ENCODE peak calls at places on chromosomes 13 and 19, in seven cellular contexts. R is IMR-90, P is HepG2, Q is HCT116, O is body of pancreas, G is right lobe of liver, V is gastrocnemius medialis. Z is an unnamed sample.

GRCh38 chr13:90545070-90545840 is 802.2 kb upstream of the MIR17HG start:
- ATAC-seq in R (no peak), P (no peak), Q (no peak), O (no peak), G (no peak), V (no peak), Z (no peak)

GRCh38 chr13:109748677-109749076 is 37.7 kb downstream of the IRS2 start:
- ATAC-seq in R (no peak), P (no peak), Q (no peak), O (no peak), G (no peak), V (no peak), Z (no peak)

GRCh38 chr19:38735257-38735686 is 9.0 kb downstream of the CAPN12 start:
- ATAC-seq in R (no peak), P (peak; percentile 5), Q (peak; percentile 10), O (no peak), G (no peak), V (no peak), Z (no peak)

GRCh38 chr19:43754312-43754561 is 525 bp downstream of the SMG9 start:
- ATAC-seq in R (no peak), P (no peak), Q (no peak), O (no peak), G (no peak), V (no peak), Z (no peak)

GRCh38 chr13:112897603-112897955 is 71.4 kb upstream of the MCF2L start:
- ATAC-seq in R (no peak), P (no peak), Q (no peak), O (no peak), G (no peak), V (no peak), Z (no peak)

GRCh38 chr13:25908390-25908789 is 143.4 kb downstream of the SHISA2 start:
- ATAC-seq in R (no peak), P (no peak), Q (no peak), O (no peak), G (no peak), V (no peak), Z (no peak)

GRCh38 chr13:91946498-91947070 is 548.2 kb downstream of the GPC5 start:
- ATAC-seq in R (no peak), P (peak; percentile 82), Q (no peak), O (no peak), G (peak; percentile 80), V (no peak), Z (no peak)

GRCh38 chr19:37505958-37506386 is 767 bp upstream of the ZNF793 start:
- ATAC-seq in R (peak; percentile 4), P (no peak), Q (no peak), O (peak; percentile 22), G (no peak), V (peak; percentile 12), Z (peak; percentile 6)

GRCh38 chr13:53137777-53138176 is 109.2 kb downstream of the OLFM4 start:
- ATAC-seq in R (peak; percentile 57), P (no peak), Q (no peak), O (peak; percentile 53), G (no peak), V (peak; percentile 83), Z (peak; percentile 82)

GRCh38 chr13:99361197-99361596 is 54.0 kb upstream of the GPR183 start:
- ATAC-seq in R (no peak), P (no peak), Q (no peak), O (no peak), G (no peak), V (no peak), Z (no peak)

GRCh38 chr13:51714663-51715168 is 89.2 kb downstream of the DHRS12 start:
- ATAC-seq in R (peak; percentile 93), P (peak; percentile 60), Q (peak; percentile 70), O (no peak), G (no peak), V (no peak), Z (no peak)

GRCh38 chr19:39498262-39499081 is at the start of gene DLL3:
- ATAC-seq in R (peak; percentile 37), P (peak; percentile 42), Q (no peak), O (no peak), G (no peak), V (no peak), Z (no peak)

GRCh38 chr13:106143930-106144709 is 391.3 kb downstream of the EFNB2 start:
- ATAC-seq in R (no peak), P (no peak), Q (peak; percentile 71), O (peak; percentile 94), G (no peak), V (no peak), Z (no peak)

GRCh38 chr13:40452741-40453665 is 213.4 kb downstream of the FOXO1 start:
- ATAC-seq in R (no peak), P (no peak), Q (peak; percentile 53), O (peak; percentile 62), G (peak; percentile 79), V (no peak), Z (no peak)

GRCh38 chr13:86864376-86864775 is 806.8 kb upstream of the SLITRK5 start:
- ATAC-seq in R (no peak), P (no peak), Q (no peak), O (no peak), G (no peak), V (no peak), Z (no peak)

GRCh38 chr19:1407662-1408299 is 395 bp downstream of the DAZAP1 start:
- ATAC-seq in R (peak; percentile 48), P (no peak), Q (peak; percentile 26), O (peak; percentile 33), G (peak; percentile 4), V (peak; percentile 7), Z (no peak)

DNA sequence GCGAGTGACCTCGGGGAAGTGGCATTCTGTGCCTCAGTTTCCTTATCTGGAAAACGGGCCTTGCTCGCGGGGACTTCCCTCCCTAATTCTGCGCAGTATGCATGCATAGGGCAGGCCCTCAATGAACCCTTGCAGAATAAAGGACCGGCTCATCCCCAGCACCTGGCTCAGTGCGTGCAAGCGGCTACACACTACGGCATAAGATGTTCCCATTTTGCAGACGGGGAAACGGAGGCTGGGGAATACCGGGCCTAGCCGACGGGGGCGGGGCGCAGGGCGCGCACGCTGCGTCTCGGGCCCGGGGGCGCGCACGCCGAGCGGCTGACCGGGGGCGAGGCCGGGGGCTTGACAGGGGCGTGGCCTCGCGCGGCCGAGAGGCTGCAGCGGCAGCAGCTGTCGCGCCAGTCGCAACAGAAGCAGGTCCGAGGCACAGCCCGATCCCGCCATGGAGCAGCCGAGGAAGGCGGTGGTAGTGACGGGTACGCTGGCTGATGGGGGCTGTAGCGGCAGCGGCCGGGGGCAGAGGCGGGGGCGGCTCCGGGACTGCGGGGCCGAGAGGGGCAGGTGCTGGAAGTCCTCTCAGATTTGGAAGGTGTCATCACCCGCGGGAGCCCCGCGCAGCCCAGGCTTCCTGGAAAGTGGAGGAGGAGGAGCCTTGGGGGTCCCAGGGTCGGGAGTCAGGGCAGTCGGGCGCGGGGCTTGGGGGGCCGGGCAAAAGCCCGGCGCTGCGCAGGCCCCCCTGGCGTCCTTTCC is at the start of gene PGPEP1:
- ATAC-seq in R (peak; percentile 83), P (peak; percentile 46), Q (peak; percentile 76), O (peak; percentile 83), G (peak; percentile 83), V (peak; percentile 55), Z (peak; percentile 79)
- TF ChIP-seq POLR2A in R (no peak), P (peak; percentile 67), Q (no peak), O (peak; percentile 67), G (peak; percentile 52), V (peak; percentile 87), Z (peak; percentile 26)

GRCh38 chr19:11499327-11499726 is 6.3 kb downstream of the ZNF653 start:
- ATAC-seq in R (no peak), P (no peak), Q (no peak), O (no peak), G (no peak), V (no peak), Z (no peak)

GRCh38 chr19:11494634-11495285 is 10.9 kb downstream of the ZNF653 start:
- ATAC-seq in R (no peak), P (no peak), Q (no peak), O (no peak), G (no peak), V (no peak), Z (no peak)

GRCh38 chr19:11495885-11496284 is 9.8 kb downstream of the ZNF653 start:
- ATAC-seq in R (no peak), P (no peak), Q (no peak), O (no peak), G (no peak), V (no peak), Z (no peak)

GRCh38 chr19:11495481-11495880 is 10.2 kb downstream of the ZNF653 start:
- ATAC-seq in R (no peak), P (no peak), Q (no peak), O (no peak), G (no peak), V (no peak), Z (no peak)

GRCh38 chr19:11496391-11497163 is 9.1 kb downstream of the ZNF653 start:
- ATAC-seq in R (peak; percentile 98), P (peak; percentile 83), Q (peak; percentile 99), O (peak; percentile 55), G (peak; percentile 62), V (no peak), Z (peak; percentile 81)
- TF ChIP-seq POLR2A in R (no peak), P (no peak), Q (no peak), O (no peak), G (no peak), V (no peak), Z (no peak)

GRCh38 chr19:5145521-5146511 is 176.9 kb downstream of the KDM4B start:
- ATAC-seq in R (no peak), P (no peak), Q (no peak), O (no peak), G (no peak), V (no peak), Z (no peak)
- TF ChIP-seq POLR2A in R (no peak), P (no peak), Q (no peak), O (no peak), G (no peak), V (no peak), Z (no peak)

DNA sequence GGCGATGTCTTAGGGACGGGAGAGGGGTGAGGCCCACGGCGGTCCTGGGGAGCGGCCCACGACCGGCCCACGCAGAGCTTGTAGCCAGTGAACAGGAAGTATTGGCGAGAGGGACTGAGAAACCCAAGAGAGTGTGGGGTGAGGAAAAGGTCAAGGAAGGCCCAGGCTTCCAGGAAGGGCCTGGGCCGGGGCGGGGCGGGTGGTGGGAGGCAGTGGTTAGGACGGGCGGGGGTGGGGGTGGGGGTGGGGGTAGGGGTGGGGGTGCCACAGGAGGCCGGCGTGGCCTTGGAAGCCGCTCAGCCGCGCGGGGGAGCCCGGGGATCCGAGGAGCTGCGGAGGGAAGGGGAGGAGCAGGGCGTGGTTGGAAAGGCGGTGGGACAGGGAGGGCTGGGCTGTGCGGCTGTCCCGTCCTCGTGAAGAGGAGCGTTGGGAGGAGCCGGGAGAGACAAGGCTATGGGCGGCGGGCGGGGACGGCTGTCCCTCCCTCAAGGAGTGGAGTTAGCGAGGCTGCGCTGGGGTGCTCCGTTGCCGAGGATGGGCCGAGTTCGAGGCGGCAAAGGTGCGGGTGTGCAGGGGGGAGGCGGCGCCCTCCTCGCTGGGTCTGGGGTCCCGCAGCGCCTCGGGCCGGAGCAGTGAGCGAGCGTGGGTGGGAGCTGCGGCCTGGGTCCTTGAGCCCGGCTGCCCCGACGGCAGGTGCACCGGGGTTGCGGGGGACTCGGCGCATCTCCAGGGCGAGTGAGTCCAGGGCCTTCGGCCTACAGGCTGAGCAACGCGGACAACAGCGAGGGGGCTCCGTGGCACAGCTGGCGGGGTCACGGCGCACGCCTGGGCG is 254.4 kb upstream of the SGCG start:
- ATAC-seq in R (peak; percentile 44), P (no peak), Q (no peak), O (peak; percentile 24), G (peak; percentile 65), V (peak; percentile 85), Z (peak; percentile 96)
- TF ChIP-seq POLR2A in R (no peak), P (no peak), Q (no peak), O (no peak), G (no peak), V (peak; percentile 11), Z (no peak)

Z was measured in gastroesophageal sphincter.